ENCODE peak calls at places on chromosomes 3 and 15, in ten cellular contexts. T, C, D, W, J, P, V, X, I and G are unnamed samples.

GRCh38 chr3:127639173-127640030 is 10.4 kb downstream of the PODXL2 start:
- DNase-seq in T (peak), C (no peak), D (peak), W (peak), J (no peak), P (no peak), V (peak), X (no peak), I (peak), G (no peak)

GRCh38 chr3:142574665-142575064 is 3.9 kb downstream of the ATR start:
- DNase-seq in T (no peak), C (no peak), D (no peak), W (no peak), J (no peak), P (no peak), V (no peak), X (no peak), I (no peak), G (no peak)

GRCh38 chr15:69757186-69757585 is 304.6 kb downstream of the RPLP1 start:
- DNase-seq in T (no peak), C (no peak), D (peak), W (peak), J (no peak), P (no peak), V (no peak), X (no peak), I (no peak), G (peak)

GRCh38 chr3:8501388-8502131 is at the start of gene LMCD1:
- DNase-seq in T (peak), C (peak), D (peak), W (peak), J (peak), P (peak), V (peak), X (peak), I (peak), G (peak)

GRCh38 chr15:78212546-78213424 is 21.6 kb downstream of the ACSBG1 start:
- DNase-seq in T (peak), C (no peak), D (peak), W (peak), J (peak), P (no peak), V (no peak), X (no peak), I (peak), G (no peak)

GRCh38 chr3:4716731-4717362 is 223.7 kb downstream of the ITPR1 start:
- DNase-seq in T (no peak), C (no peak), D (no peak), W (peak), J (no peak), P (no peak), V (no peak), X (no peak), I (peak), G (no peak)

GRCh38 chr15:57607570-57608000 is 15.9 kb downstream of the MYZAP start:
- DNase-seq in T (no peak), C (no peak), D (peak), W (peak), J (peak), P (no peak), V (peak), X (no peak), I (peak), G (no peak)

GRCh38 chr3:70763894-70764293 is 451.5 kb upstream of the MDFIC2 start:
- DNase-seq in T (no peak), C (no peak), D (no peak), W (no peak), J (no peak), P (no peak), V (no peak), X (no peak), I (no peak), G (no peak)

GRCh38 chr3:152338159-152338720 is 69.5 kb downstream of the MBNL1 start:
- DNase-seq in T (no peak), C (no peak), D (no peak), W (no peak), J (no peak), P (no peak), V (no peak), X (no peak), I (no peak), G (no peak)

GRCh38 chr15:69037977-69038376 is 23.5 kb downstream of the NOX5 start:
- DNase-seq in T (peak), C (no peak), D (no peak), W (no peak), J (no peak), P (no peak), V (no peak), X (no peak), I (no peak), G (no peak)

GRCh38 chr15:84112025-84112424 is 123.5 kb upstream of the GOLGA6L4 start:
- DNase-seq in T (no peak), C (no peak), D (peak), W (peak), J (no peak), P (no peak), V (no peak), X (no peak), I (peak), G (no peak)

GRCh38 chr15:89442671-89443307 is 53.6 kb downstream of the RHCG start:
- DNase-seq in T (no peak), C (peak), D (no peak), W (no peak), J (peak), P (peak), V (peak), X (no peak), I (peak), G (peak)

GRCh38 chr15:75177360-75178071 is 24.2 kb upstream of the C15orf39 start:
- DNase-seq in T (no peak), C (no peak), D (no peak), W (no peak), J (no peak), P (no peak), V (no peak), X (no peak), I (no peak), G (no peak)

GRCh38 chr15:48722764-48723661 is 77.5 kb upstream of the FBN1 start:
- DNase-seq in T (no peak), C (no peak), D (peak), W (peak), J (no peak), P (no peak), V (no peak), X (no peak), I (peak), G (no peak)

GRCh38 chr15:39167114-39168058 is 413.5 kb upstream of the THBS1 start:
- DNase-seq in T (no peak), C (no peak), D (no peak), W (no peak), J (no peak), P (no peak), V (no peak), X (no peak), I (no peak), G (no peak)

GRCh38 chr3:157532529-157533297 is 29.5 kb upstream of the VEPH1 start:
- DNase-seq in T (no peak), C (peak), D (peak), W (peak), J (no peak), P (peak), V (no peak), X (no peak), I (peak), G (peak)

GRCh38 chr15:70269991-70270751 is 172.5 kb upstream of the TLE3 start:
- DNase-seq in T (no peak), C (no peak), D (no peak), W (no peak), J (no peak), P (no peak), V (no peak), X (no peak), I (peak), G (no peak)

GRCh38 chr15:69661871-69662667 is 209.5 kb downstream of the RPLP1 start:
- DNase-seq in T (peak), C (no peak), D (no peak), W (no peak), J (no peak), P (no peak), V (no peak), X (no peak), I (no peak), G (no peak)

GRCh38 chr15:41993447-41994170 is 21.3 kb upstream of the EHD4 start:
- DNase-seq in T (no peak), C (no peak), D (no peak), W (no peak), J (no peak), P (no peak), V (peak), X (peak), I (no peak), G (no peak)

GRCh38 chr3:169060037-169060436 is 603.5 kb downstream of the MECOM start:
- DNase-seq in T (no peak), C (no peak), D (no peak), W (no peak), J (no peak), P (no peak), V (no peak), X (no peak), I (peak), G (no peak)

GRCh38 chr15:83114305-83114704 is 6.9 kb downstream of the TM6SF1 start:
- DNase-seq in T (no peak), C (no peak), D (no peak), W (no peak), J (no peak), P (no peak), V (no peak), X (no peak), I (no peak), G (no peak)

DNA sequence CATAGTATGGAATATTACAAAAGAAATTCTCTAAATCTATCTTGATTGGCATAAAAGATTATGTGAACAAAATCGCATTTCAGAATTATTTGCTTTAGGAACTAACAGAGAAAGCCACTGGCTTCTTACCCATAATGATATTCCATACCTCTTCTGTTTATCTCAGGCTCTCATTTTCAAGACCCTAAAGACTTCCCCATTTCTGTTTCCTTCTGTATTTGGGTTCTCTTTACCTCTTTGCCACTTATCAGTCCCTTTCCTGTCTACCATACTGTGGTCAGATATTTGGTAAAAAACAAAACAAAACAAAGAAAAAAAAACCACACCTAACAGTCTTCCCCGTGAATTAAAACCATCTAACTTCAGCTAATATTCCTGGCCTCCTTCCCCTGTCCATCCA is 108.5 kb downstream of the LRRC28 start:
- DNase-seq in T (no peak), C (no peak), D (no peak), W (no peak), J (no peak), P (no peak), V (no peak), X (no peak), I (no peak), G (no peak)
- TF ChIP-seq CTCF in T (no peak), C (no peak), D (no peak), W (no peak), J (no peak), P (no peak), V (no peak), X (no peak), I (no peak), G (no peak)

DNA sequence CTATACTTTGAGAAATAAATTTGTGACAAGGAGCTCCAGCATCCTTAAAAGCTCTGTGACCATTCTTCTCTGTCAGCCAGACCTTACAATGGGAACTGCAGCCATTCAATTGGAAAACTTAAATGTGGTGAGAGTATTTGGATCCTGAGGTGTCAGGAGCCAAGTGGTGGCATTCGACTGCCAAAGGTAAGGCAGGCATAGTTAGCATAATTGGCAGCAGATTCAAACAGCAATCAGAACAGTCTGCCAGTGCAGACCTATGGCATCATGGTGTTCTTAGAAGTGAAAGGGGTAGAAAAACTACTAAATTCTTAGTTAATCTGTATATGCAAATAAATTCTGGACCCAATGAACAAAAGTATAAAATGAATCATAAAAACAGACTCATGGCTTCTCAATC is 18.2 kb upstream of the FNDC3B start:
- DNase-seq in T (no peak), C (no peak), D (no peak), W (no peak), J (no peak), P (no peak), V (no peak), X (no peak), I (no peak), G (no peak)
- TF ChIP-seq CTCF in T (no peak), C (no peak), D (no peak), W (no peak), J (no peak), P (no peak), V (no peak), X (no peak), I (no peak), G (no peak)

GRCh38 chr3:160486459-160486869 is 36.9 kb upstream of the TRIM59 start:
- DNase-seq in T (no peak), C (no peak), D (no peak), W (no peak), J (no peak), P (peak), V (no peak), X (no peak), I (peak), G (peak)
- TF ChIP-seq CTCF in T (no peak), C (peak), D (peak), W (peak), J (peak), P (peak), V (peak), X (no peak), I (peak), G (peak)

DNA sequence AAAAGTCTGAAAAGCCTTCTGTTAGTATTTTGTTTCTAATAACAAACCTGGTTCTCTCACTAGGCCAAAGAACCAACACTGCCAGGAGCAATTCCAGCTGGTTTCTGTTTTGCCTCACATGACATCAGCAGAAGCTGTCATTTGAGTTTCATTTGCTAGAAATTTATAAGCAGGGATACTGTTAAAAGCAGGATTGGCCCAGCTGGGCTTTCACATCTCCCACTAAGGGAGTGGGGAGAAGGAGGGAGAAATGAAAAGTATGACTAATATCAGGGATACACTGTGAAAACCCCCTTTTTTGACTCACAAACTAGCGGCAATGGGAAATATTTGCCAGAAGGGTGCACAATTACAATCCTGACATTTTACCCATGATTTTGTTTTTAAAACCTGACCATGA is 5.3 kb downstream of the CCDC80 start:
- DNase-seq in T (no peak), C (no peak), D (peak), W (peak), J (no peak), P (no peak), V (no peak), X (no peak), I (peak), G (no peak)
- TF ChIP-seq CTCF in T (no peak), C (no peak), D (no peak), W (peak), J (no peak), P (no peak), V (no peak), X (no peak), I (no peak), G (no peak)

GRCh38 chr3:36540898-36541518 is 160.7 kb downstream of the STAC start:
- DNase-seq in T (no peak), C (no peak), D (peak), W (peak), J (no peak), P (no peak), V (no peak), X (no peak), I (peak), G (no peak)
- TF ChIP-seq CTCF in T (no peak), C (peak), D (peak), W (peak), J (peak), P (peak), V (peak), X (no peak), I (peak), G (peak)

GRCh38 chr3:43895573-43895972 is 204.8 kb downstream of the ABHD5 start:
- DNase-seq in T (no peak), C (no peak), D (no peak), W (no peak), J (no peak), P (no peak), V (no peak), X (no peak), I (no peak), G (no peak)

GRCh38 chr3:43892535-43892934 is 201.8 kb downstream of the ABHD5 start:
- DNase-seq in T (no peak), C (no peak), D (no peak), W (no peak), J (no peak), P (peak), V (no peak), X (no peak), I (no peak), G (no peak)

GRCh38 chr3:43892061-43892460 is 201.3 kb downstream of the ABHD5 start:
- DNase-seq in T (no peak), C (no peak), D (no peak), W (no peak), J (no peak), P (no peak), V (no peak), X (no peak), I (no peak), G (no peak)

GRCh38 chr3:43893721-43894120 is 203.0 kb downstream of the ABHD5 start:
- DNase-seq in T (no peak), C (no peak), D (no peak), W (peak), J (no peak), P (no peak), V (no peak), X (no peak), I (no peak), G (peak)

DNA sequence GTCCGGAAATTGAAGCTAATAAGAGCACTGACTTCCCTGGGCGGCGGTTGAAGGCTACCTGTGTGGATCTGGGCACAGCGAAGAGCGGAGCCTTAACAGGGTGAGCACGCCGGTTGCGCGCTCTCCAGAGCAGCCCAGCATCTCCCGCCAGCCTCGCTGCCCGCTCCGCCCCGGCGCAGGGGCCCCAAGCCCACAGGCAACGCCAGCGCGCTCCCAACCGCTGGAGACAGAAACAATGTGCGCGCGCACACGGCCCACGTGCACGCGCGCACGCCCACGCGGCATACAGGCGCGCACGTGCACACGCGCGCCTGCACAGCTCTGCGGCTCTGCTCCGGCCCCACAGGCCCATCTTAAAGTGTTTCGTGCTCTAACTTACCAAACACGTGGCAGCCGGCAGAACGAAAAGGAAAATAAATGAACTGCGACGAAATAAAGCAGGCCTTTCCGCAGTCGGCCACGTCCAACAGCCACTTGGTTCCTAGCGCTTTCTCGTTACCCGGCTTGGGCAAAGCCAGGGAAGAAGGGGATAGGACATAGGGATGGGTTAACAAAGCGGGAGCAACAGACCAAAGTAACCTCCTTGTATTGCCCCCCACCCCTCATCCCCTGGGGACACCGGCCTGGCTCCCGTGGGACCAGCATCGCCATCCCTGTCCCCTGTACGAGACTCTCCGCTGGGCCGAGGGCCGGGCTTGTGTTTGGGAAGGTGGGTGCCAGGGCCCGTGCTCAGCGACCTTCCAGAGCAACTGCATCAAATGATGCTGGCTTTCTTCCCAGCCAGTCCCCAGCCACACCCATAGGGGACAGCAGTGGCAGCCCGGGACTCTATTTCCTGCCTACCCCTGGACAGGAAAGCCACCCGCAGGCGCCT is 203.7 kb downstream of the ABHD5 start:
- DNase-seq in T (no peak), C (peak), D (peak), W (peak), J (peak), P (peak), V (peak), X (no peak), I (peak), G (peak)
- TF ChIP-seq CTCF in T (no peak), C (peak), D (no peak), W (no peak), J (no peak), P (no peak), V (no peak), X (no peak), I (no peak), G (no peak)